ENCODE peak calls at places on chromosome 19, in nine cellular contexts. W is stomach, Y is IMR-90, M is tibial nerve, T is breast epithelium, V is transverse colon, K is heart left ventricle, Q is ovary, N is right lobe of liver. E is an unnamed sample.

GRCh38 chr19:1884719-1885334 is 469 bp downstream of the ABHD17A start:
- DNase-seq in Q (peak; percentile 40), V (no peak), Y (no peak), T (no peak), W (no peak), M (no peak), N (no peak), K (no peak), E (no peak)

GRCh38 chr19:14475251-14476073 is at the start of gene PTGER1:
- DNase-seq in T (no peak), Y (peak; percentile 35), K (no peak), Q (no peak), V (no peak), N (no peak), W (no peak), M (no peak), E (peak; percentile 42)

GRCh38 chr19:51632126-51632525 is 1.9 kb upstream of the SIGLEC5 start:
- DNase-seq in N (no peak), W (no peak), Y (no peak), M (no peak), Q (no peak), V (no peak), K (no peak), T (no peak), E (no peak)

GRCh38 chr19:15779756-15780476 is 7.5 kb upstream of the OR10H5 start:
- DNase-seq in Q (peak; percentile 92), Y (no peak), T (peak; percentile 60), K (peak; percentile 79), N (peak; percentile 59), V (peak; percentile 61), M (peak; percentile 48), W (peak; percentile 60), E (no peak)

GRCh38 chr19:55563261-55563690 is 17.4 kb downstream of the ZNF579 start:
- DNase-seq in K (peak; percentile 87), W (peak; percentile 87), M (no peak), Q (no peak), Y (no peak), N (no peak), T (no peak), V (peak; percentile 53), E (no peak)

GRCh38 chr19:14412436-14413071 is 6.6 kb downstream of the DDX39A start:
- DNase-seq in Q (no peak), V (no peak), M (no peak), T (no peak), Y (no peak), W (no peak), K (no peak), N (no peak), E (no peak)

GRCh38 chr19:12796146-12797071 is 5.1 kb downstream of the JUNB start:
- DNase-seq in N (peak; percentile 77), W (peak; percentile 79), K (peak; percentile 81), Y (peak; percentile 81), Q (peak; percentile 81), T (no peak), V (peak; percentile 85), M (no peak), E (peak; percentile 85)

GRCh38 chr19:1736280-1736679 is 17.0 kb upstream of the ONECUT3 start:
- DNase-seq in K (no peak), W (no peak), V (no peak), N (no peak), T (no peak), Y (no peak), Q (no peak), M (no peak), E (no peak)

GRCh38 chr19:1189419-1189818 is 15.4 kb upstream of the SBNO2 start:
- DNase-seq in W (no peak), Y (peak; percentile 35), V (no peak), T (no peak), K (no peak), N (no peak), Q (no peak), M (no peak), E (no peak)

GRCh38 chr19:36009220-36009619 is 607 bp upstream of the SYNE4 start:
- DNase-seq in V (peak; percentile 76), N (peak; percentile 75), Y (peak; percentile 48), Q (peak; percentile 71), W (peak; percentile 72), T (peak; percentile 69), K (peak; percentile 69), M (peak; percentile 44), E (peak; percentile 69)

GRCh38 chr19:30116984-30117555 is 175.0 kb downstream of the URI1 start:
- DNase-seq in V (no peak), Y (no peak), W (no peak), K (no peak), N (no peak), M (no peak), T (no peak), Q (no peak), E (no peak)

GRCh38 chr19:47109541-47110375 is 3.8 kb downstream of the ZC3H4 start:
- DNase-seq in T (no peak), W (no peak), Q (no peak), K (no peak), M (no peak), V (peak; percentile 56), Y (peak; percentile 49), N (no peak), E (peak; percentile 86)

GRCh38 chr19:752652-753517 is 2.0 kb downstream of the MISP start:
- DNase-seq in Q (peak; percentile 76), V (peak; percentile 95), Y (peak; percentile 90), T (peak; percentile 71), N (no peak), W (peak; percentile 85), K (peak; percentile 63), M (peak; percentile 57), E (no peak)

GRCh38 chr19:3607398-3608078 is 863 bp upstream of the TBXA2R start:
- DNase-seq in M (no peak), K (peak; percentile 85), W (no peak), N (peak; percentile 67), T (no peak), Q (peak; percentile 65), V (no peak), Y (no peak), E (no peak)

GRCh38 chr19:12224676-12225075 is 61.8 kb downstream of the ZNF136 start:
- DNase-seq in V (no peak), Y (no peak), M (no peak), T (no peak), Q (no peak), N (no peak), K (no peak), W (no peak), E (no peak)

GRCh38 chr19:31392514-31392913 is 43.3 kb upstream of the TSHZ3 start:
- DNase-seq in V (no peak), K (no peak), N (no peak), W (no peak), Y (no peak), Q (no peak), M (no peak), T (no peak), E (no peak)

GRCh38 chr19:19203012-19203856 is at the start of gene NR2C2AP:
- DNase-seq in Q (peak; percentile 92), N (peak; percentile 91), M (peak; percentile 81), K (peak; percentile 93), W (peak; percentile 95), V (peak; percentile 95), Y (peak; percentile 83), T (peak; percentile 90), E (peak; percentile 93)
- TF ChIP-seq POLR2A in Q (no peak), N (peak; percentile 15), M (no peak), K (no peak), W (no peak), V (no peak), Y (no peak), T (no peak), E (peak; percentile 38)

GRCh38 chr19:34578751-34579150 is 97.2 kb downstream of the WTIP start:
- DNase-seq in V (no peak), W (no peak), Y (no peak), K (no peak), Q (no peak), N (no peak), T (no peak), M (no peak), E (no peak)
- TF ChIP-seq POLR2A in V (no peak), W (no peak), Y (no peak), K (no peak), Q (no peak), N (no peak), T (no peak), M (no peak), E (no peak)

GRCh38 chr19:45523642-45524256 is 16.5 kb downstream of the VASP start:
- DNase-seq in W (peak; percentile 80), K (peak; percentile 77), M (no peak), T (peak; percentile 84), Q (peak; percentile 77), V (peak; percentile 85), Y (peak; percentile 80), N (peak; percentile 55), E (peak; percentile 88)

GRCh38 chr19:45518469-45518826 is 11.2 kb downstream of the VASP start:
- DNase-seq in K (peak; percentile 7), V (peak; percentile 57), Y (no peak), Q (no peak), N (no peak), T (no peak), M (no peak), W (peak; percentile 56), E (no peak)

GRCh38 chr19:45524575-45525129 is 17.4 kb downstream of the VASP start:
- DNase-seq in V (no peak), W (no peak), N (no peak), M (no peak), T (no peak), Q (no peak), K (peak; percentile 66), Y (no peak), E (no peak)

GRCh38 chr19:45526143-45526542 is 18.9 kb downstream of the VASP start:
- DNase-seq in W (peak; percentile 70), K (peak; percentile 82), Y (peak; percentile 55), N (peak; percentile 55), M (no peak), V (peak; percentile 68), T (no peak), Q (peak; percentile 85), E (peak; percentile 17)

GRCh38 chr19:45522010-45522941 is 15.0 kb downstream of the VASP start:
- DNase-seq in Y (no peak), T (no peak), Q (no peak), W (no peak), M (no peak), N (no peak), V (no peak), K (peak; percentile 25), E (no peak)
- TF ChIP-seq POLR2A in Y (no peak), T (no peak), Q (no peak), W (no peak), M (no peak), N (no peak), V (no peak), K (no peak), E (no peak)

DNA sequence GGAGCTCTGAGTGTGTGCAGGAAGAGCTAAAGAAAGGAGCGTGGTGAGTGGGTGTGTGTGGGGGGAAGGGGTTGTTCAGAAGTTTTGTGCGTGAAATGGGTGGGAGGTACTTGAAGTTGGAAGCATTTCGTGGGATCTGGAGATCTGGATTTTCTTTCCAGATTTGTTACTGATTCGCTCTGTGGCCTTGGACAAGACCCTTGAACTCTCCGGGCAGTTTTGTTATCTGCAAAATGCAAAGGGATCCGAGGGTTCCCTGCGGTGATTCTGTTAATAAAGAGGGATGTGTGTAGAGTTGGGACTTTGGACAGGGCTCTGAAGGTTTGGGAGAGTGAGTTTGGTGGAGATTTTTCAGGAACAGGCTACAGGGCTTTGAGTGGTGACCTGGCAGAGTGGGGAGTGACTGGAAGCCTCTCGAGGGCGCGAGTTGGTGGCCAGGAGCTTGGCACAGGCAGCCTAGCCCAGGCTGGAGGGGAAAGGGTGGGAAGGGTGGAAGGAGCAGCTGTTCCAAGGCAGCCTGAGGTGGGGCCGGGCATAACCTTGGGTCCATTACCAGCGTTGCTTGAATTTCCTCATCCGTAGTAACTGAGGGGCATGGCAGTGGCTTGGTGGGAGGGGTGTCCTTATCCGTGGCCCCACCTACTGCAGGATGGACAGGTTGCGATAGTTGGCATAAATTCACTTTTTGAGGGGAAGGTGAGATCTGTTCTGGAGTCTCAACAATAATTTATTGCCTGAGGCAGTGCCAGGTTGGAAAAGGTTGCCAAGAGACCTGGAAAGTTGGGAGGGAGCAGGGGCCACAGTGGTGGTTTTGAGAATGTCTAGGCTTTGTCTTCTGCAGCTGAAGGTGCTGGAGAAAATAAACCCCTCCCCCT is 2.1 kb downstream of the ACTN4 start:
- DNase-seq in M (no peak), V (peak; percentile 86), Y (no peak), K (peak; percentile 38), N (peak; percentile 53), W (peak; percentile 61), T (peak; percentile 58), Q (no peak), E (peak; percentile 41)
- TF ChIP-seq POLR2A in M (no peak), V (peak; percentile 94), Y (no peak), K (no peak), N (no peak), W (no peak), T (peak; percentile 37), Q (no peak), E (no peak)